ENCODE peak calls at places on chromosomes 16 and 17, in six cellular contexts. Q is Right ventricle myocardium superior; X is CD8-positive, alpha-beta memory T cell; W is stimulated activated CD8-positive, alpha-beta memory T cell treated with anti-CD3 and anti-CD28 coated beads, Interleukin-4, amount 100 ng/mL, for 4 hours; F is lower leg skin; J is activated CD4-positive, alpha-beta T cell treated with anti-CD3 and anti-CD28 coated beads for 1 hour. A is an unnamed sample.
A peak's percentile ranks its signal among the peaks of the same experiment; 100 is the strongest.

GRCh38 chr16:1972490-1972877 is 631 bp downstream of the TBL3 start:
- DNase-seq in F (no peak), X (no peak), W (no peak), J (no peak), Q (no peak), A (no peak)

GRCh38 chr16:84062734-84063640 is 20.4 kb upstream of the SLC38A8 start:
- DNase-seq in J (peak; percentile 31), F (peak; percentile 92), Q (peak; percentile 88), W (no peak), X (peak; percentile 45), A (peak; percentile 94)

GRCh38 chr17:16352303-16352837 is 899 bp downstream of the CENPV start:
- DNase-seq in W (no peak), Q (peak; percentile 47), X (no peak), F (no peak), J (peak; percentile 13), A (peak; percentile 92)

GRCh38 chr16:53703590-53704444 is at the start of the genes FTO and RPGRIP1L:
- DNase-seq in W (peak; percentile 89), X (peak; percentile 98), J (peak; percentile 91), Q (peak; percentile 98), F (peak; percentile 100), A (peak; percentile 99)

GRCh38 chr17:79679631-79680340 is 51.0 kb upstream of the ENPP7 start:
- DNase-seq in W (no peak), J (no peak), X (no peak), F (no peak), Q (no peak), A (no peak)

GRCh38 chr17:45787044-45787443 is 2.9 kb downstream of the CRHR1 start:
- DNase-seq in F (no peak), W (no peak), X (no peak), J (no peak), Q (no peak), A (no peak)

GRCh38 chr17:79497949-79498348 is 112.9 kb downstream of the RBFOX3 start:
- DNase-seq in W (no peak), J (no peak), Q (no peak), X (no peak), F (no peak), A (no peak)

GRCh38 chr17:79949646-79950292 is 85.9 kb downstream of the TBC1D16 start:
- DNase-seq in X (no peak), Q (no peak), W (no peak), F (peak; percentile 42), J (no peak), A (no peak)

GRCh38 chr16:9012848-9013507 is 49.3 kb upstream of the USP7 start:
- DNase-seq in J (no peak), Q (peak; percentile 43), F (no peak), X (no peak), W (no peak), A (peak; percentile 69)

GRCh38 chr17:66474810-66475497 is 172.5 kb downstream of the PRKCA start:
- DNase-seq in W (no peak), Q (no peak), J (no peak), X (no peak), F (no peak), A (no peak)

GRCh38 chr16:53224932-53225533 is 170.2 kb downstream of the CHD9 start:
- DNase-seq in W (no peak), X (no peak), J (no peak), F (no peak), Q (no peak), A (no peak)

GRCh38 chr16:73949574-73950348 is 346.9 kb upstream of the PSMD7 start:
- DNase-seq in W (no peak), X (no peak), Q (no peak), J (no peak), F (no peak), A (no peak)

GRCh38 chr17:83012161-83012800 is 67.1 kb upstream of the METRNL start:
- DNase-seq in F (no peak), J (no peak), Q (no peak), X (no peak), W (no peak), A (no peak)

A was measured in retina.